ENCODE peak calls at places on chromosomes 7 and 10, in five cellular contexts. J is GM23248, R is adipocyte, Q is stomach, S is heart right ventricle. G is an unnamed sample. For H3K4me1 and H3K9me3, the result is how much of the 10 kb centered on the place peaks cover.

GRCh38 chr7:36633377-36633776 is 90.9 kb downstream of the AOAH start:
- DNase-seq in J (no peak), Q (no peak), S (no peak), R (no peak), G (no peak)

GRCh38 chr7:25615603-25616002 is 387.3 kb upstream of the NPVF start:
- DNase-seq in Q (no peak), R (no peak), J (no peak), S (no peak), G (no peak)

GRCh38 chr7:21944616-21945373 is 904 bp downstream of the CDCA7L start:
- DNase-seq in S (peak), Q (peak), R (peak), J (peak), G (peak)

GRCh38 chr10:62108768-62109430 is 159.7 kb downstream of the RTKN2 start:
- DNase-seq in Q (no peak), R (no peak), J (no peak), S (no peak), G (no peak)

GRCh38 chr10:112203328-112204076 is 19.9 kb upstream of the GPAM start:
- DNase-seq in R (no peak), Q (no peak), S (no peak), J (peak), G (no peak)

GRCh38 chr7:36286241-36286640 is 103.4 kb upstream of the ANLN start:
- DNase-seq in J (no peak), Q (no peak), R (no peak), S (no peak), G (peak)

GRCh38 chr7:139576179-139576973 is 52.9 kb downstream of the CLEC2L start:
- DNase-seq in Q (peak), S (no peak), R (no peak), J (no peak), G (no peak)

GRCh38 chr7:103025341-103025740 is 49.3 kb downstream of the FBXL13 start:
- DNase-seq in R (no peak), Q (no peak), S (no peak), J (no peak), G (no peak)

GRCh38 chr7:142535123-142535779 is 214.0 kb upstream of the PRSS1 start:
- DNase-seq in Q (peak), S (peak), R (peak), J (peak), G (peak)

GRCh38 chr7:134834689-134835462 is 55.4 kb downstream of the CALD1 start:
- DNase-seq in Q (no peak), J (no peak), R (no peak), S (no peak), G (no peak)

GRCh38 chr10:30176776-30177533 is 117.6 kb upstream of the JCAD start:
- DNase-seq in Q (no peak), R (no peak), S (no peak), J (no peak), G (no peak)

GRCh38 chr7:39587393-39587792 is 21.2 kb downstream of the YAE1 start:
- DNase-seq in Q (no peak), J (peak), R (no peak), S (no peak), G (no peak)

GRCh38 chr7:7449055-7449454 is 86.6 kb downstream of the COL28A1 start:
- DNase-seq in J (peak), Q (no peak), R (no peak), S (no peak), G (no peak)

GRCh38 chr10:34397324-34397723 is 417.8 kb downstream of the PARD3 start:
- DNase-seq in Q (no peak), S (no peak), R (peak), J (peak), G (no peak)

GRCh38 chr7:157980774-157981173 is 606.8 kb downstream of the PTPRN2 start:
- DNase-seq in J (no peak), R (no peak), S (no peak), Q (no peak), G (no peak)

GRCh38 chr10:60606343-60607080 is 171.8 kb upstream of the CDK1 start:
- DNase-seq in J (peak), S (no peak), R (peak), Q (no peak), G (no peak)

GRCh38 chr7:83835424-83835823 is 186.5 kb upstream of the SEMA3E start:
- DNase-seq in J (peak), S (no peak), Q (no peak), R (no peak), G (no peak)

GRCh38 chr7:101743241-101743994 is 74.0 kb upstream of the CUX1 start:
- DNase-seq in R (peak), J (peak), S (peak), Q (peak), G (peak)

GRCh38 chr7:32941181-32941995 is 15.9 kb upstream of the FKBP9 start:
- DNase-seq in Q (no peak), J (peak), R (peak), S (no peak), G (no peak)

GRCh38 chr10:3764626-3765375 is 20.2 kb downstream of the KLF6 start:
- DNase-seq in J (no peak), Q (no peak), S (no peak), R (no peak), G (peak)

GRCh38 chr10:96967847-96968246 is 135.7 kb downstream of the LCOR start:
- DNase-seq in J (peak), S (no peak), R (peak), Q (no peak), G (no peak)

GRCh38 chr7:88062238-88062637 is 128.2 kb downstream of the ADAM22 start:
- DNase-seq in J (no peak), R (no peak), Q (no peak), S (no peak), G (no peak)

GRCh38 chr7:44587843-44588711 is 6.0 kb upstream of the TMED4 start:
- DNase-seq in Q (peak), R (peak), S (no peak), J (peak), G (peak)

GRCh38 chr10:116259638-116260037 is 13.4 kb downstream of the GFRA1 start:
- DNase-seq in S (no peak), J (no peak), R (no peak), Q (no peak), G (no peak)

GRCh38 chr7:44063894-44064651 is 1.3 kb downstream of the PGAM2 start:
- DNase-seq in R (no peak), J (no peak), Q (no peak), S (peak), G (no peak)

GRCh38 chr10:12348870-12349627 is at the start of gene CAMK1D:
- DNase-seq in R (peak), S (peak), J (peak), Q (peak), G (peak)

GRCh38 chr10:96400465-96400864 is 41.7 kb upstream of the OPALIN start:
- DNase-seq in S (no peak), Q (no peak), J (peak), R (no peak), G (no peak)

GRCh38 chr7:100965723-100966541 is 3.4 kb upstream of the MUC12 start:
- DNase-seq in S (peak), R (peak), Q (peak), J (peak), G (peak)

GRCh38 chr10:133388265-133388972 is 5.5 kb upstream of the MTG1 start:
- DNase-seq in J (no peak), R (no peak), Q (peak), S (no peak), G (no peak)
- H3K4me3 ChIP-seq in J (no peak), R (no peak), Q (no peak), S (no peak), G (peak)

GRCh38 chr10:93380043-93380565 is 102.0 kb downstream of the MYOF start:
- DNase-seq in S (no peak), J (peak), Q (no peak), R (no peak), G (no peak)
- H3K4me1 ChIP-seq in S (under half), J (half or more), Q (under half), R (half or more), G (under half)

GRCh38 chr7:99490878-99491277 is 9.2 kb downstream of the ZNF394 start:
- DNase-seq in S (no peak), Q (no peak), R (no peak), J (no peak), G (no peak)
- H3K9me3 ChIP-seq in S (under half), Q (under half), R (under half), J (under half), G (under half)

DNA sequence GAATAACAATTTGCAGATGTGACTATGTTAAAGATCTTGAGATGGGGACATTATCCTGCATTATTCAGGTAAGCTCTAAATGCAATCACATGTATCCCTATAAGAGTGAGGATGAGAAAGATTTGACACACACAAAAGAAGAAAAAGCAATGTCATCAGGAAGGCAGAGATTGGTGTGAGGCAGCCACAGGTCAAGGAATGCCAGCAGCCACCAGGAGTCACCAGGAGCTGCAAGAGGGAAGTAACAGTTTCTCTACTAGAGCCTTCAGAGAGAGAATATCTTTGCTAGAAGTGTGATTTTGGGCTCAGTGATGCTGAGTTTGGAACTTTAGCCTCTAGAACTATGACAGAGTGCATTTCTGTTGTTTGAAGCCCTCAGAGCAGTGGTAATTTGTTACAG is 700.3 kb upstream of the SEMA3D start:
- DNase-seq in J (no peak), R (no peak), S (no peak), Q (no peak), G (no peak)
- H3K4me3 ChIP-seq in J (no peak), R (no peak), S (no peak), Q (no peak), G (no peak)

GRCh38 chr7:29192811-29193210 is 1.8 kb upstream of the CHN2 start:
- DNase-seq in R (no peak), J (no peak), S (no peak), Q (no peak), G (no peak)
- H3K4me1 ChIP-seq in R (under half), J (under half), S (under half), Q (under half), G (under half)

GRCh38 chr10:131475043-131475442 is 163.5 kb upstream of the TCERG1L start:
- DNase-seq in R (no peak), S (no peak), Q (no peak), J (no peak), G (no peak)

GRCh38 chr10:131475803-131476202 is 164.3 kb upstream of the TCERG1L start:
- DNase-seq in S (no peak), R (no peak), J (no peak), Q (no peak), G (no peak)

GRCh38 chr10:131474426-131474825 is 162.9 kb upstream of the TCERG1L start:
- DNase-seq in Q (no peak), S (no peak), J (peak), R (no peak), G (no peak)

GRCh38 chr10:131477457-131478205 is 166.1 kb upstream of the TCERG1L start:
- DNase-seq in R (no peak), Q (no peak), J (no peak), S (no peak), G (no peak)

GRCh38 chr10:131473645-131474044 is 162.1 kb upstream of the TCERG1L start:
- DNase-seq in J (no peak), S (no peak), R (no peak), Q (no peak), G (no peak)
- H3K9me3 ChIP-seq in J (under half), S (under half), R (under half), Q (under half), G (under half)

DNA sequence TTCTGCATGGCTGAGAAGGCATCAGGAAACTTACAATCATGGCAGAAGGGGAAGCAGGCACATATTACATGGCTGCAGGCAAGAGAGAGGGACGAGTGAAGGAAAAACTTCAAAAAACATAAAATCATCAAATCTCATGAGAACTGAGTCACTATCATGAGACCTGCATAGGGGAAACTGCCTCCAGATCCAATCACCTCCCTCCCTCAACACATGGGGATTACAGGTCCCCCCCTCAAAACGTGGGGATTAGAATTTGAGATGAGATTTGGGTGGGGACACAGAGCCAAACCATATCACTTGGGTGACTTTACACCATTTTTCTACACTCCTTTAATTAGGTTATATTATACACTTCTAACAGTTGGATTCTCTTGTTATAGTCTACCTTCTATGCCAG is 490.7 kb upstream of the KCND2 start:
- DNase-seq in R (no peak), S (no peak), J (no peak), Q (no peak), G (no peak)
- H3K4me3 ChIP-seq in R (no peak), S (no peak), J (no peak), Q (no peak), G (no peak)

DNA sequence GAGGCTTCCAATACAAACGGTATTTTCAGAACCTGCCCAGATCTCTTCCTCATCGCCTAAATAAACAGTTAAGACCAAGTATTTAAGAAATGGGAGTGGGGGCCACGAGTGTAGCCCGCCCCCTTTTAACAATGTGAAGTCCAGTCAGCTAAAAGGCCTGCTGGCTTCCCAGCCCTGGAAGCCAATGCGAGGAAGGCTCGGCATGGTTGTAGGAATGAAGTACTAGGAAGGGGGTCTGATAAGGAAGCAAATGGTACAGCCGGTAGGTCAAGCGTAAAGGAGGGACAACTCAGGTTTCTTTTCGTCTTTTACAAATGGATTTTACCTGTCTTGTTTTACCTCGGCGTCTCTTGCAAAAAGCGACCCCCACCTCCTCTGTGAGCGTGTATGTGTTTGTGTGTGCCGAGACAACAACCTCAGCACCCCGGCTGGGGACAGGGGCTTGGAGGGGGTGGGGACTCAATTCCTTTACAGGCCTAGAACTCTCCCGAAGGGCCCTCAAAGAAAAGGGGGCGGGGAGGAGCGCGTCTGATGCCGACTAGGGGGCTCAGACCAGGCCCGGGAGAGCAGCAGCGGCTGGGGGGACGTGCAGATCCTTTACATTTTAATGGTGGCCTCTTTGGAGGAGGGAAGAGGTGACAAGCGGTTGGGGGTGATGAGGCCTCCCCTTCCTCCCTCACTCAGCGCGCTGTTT is 147.6 kb downstream of the GPR85 start:
- DNase-seq in S (no peak), J (peak), Q (no peak), R (peak), G (peak)
- H3K4me1 ChIP-seq in S (under half), J (under half), Q (half or more), R (under half), G (under half)

DNA sequence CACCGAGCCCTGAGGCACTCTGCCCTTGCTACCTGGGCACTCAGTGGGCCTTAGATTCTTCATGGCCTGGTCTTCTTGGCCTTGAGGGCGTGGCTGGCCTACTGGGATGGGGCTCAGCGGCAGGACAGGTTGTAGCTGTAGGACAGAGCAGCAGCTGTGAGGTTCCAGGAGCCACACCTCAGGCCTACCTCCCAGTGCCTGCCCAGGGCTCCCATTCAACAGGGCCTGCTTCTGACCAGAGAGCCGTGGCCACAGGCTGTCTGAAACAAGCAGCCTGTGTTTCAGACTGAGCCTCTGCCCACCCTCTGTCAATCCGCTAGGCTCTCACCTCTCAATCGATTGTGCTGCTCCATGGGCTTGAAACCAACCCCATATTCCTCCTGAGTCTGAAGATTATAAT is 928.0 kb upstream of the ZNF722 start:
- DNase-seq in Q (no peak), R (no peak), S (no peak), J (no peak), G (no peak)
- H3K9me3 ChIP-seq in Q (half or more), R (under half), S (under half), J (under half), G (under half)